ENCODE peak calls at places on chromosomes 12 and 14, in eight cellular contexts. X, N, A, D, P, U, E and W are unnamed samples. For H3K4me1, the result is how much of the 10 kb centered on the place peaks cover.

GRCh38 chr14:22180045-22180444 is 409.0 kb downstream of the DAD1 start:
- DNase-seq in X (no peak), N (no peak), A (no peak), D (no peak), P (no peak), U (no peak), E (peak), W (no peak)

GRCh38 chr12:15192721-15193120 is 28.5 kb downstream of the RERG start:
- DNase-seq in X (no peak), N (no peak), A (no peak), D (no peak), P (no peak), U (no peak), E (no peak), W (no peak)

GRCh38 chr12:124681779-124682391 is 114.5 kb upstream of the NCOR2 start:
- DNase-seq in X (no peak), N (peak), A (no peak), D (peak), P (peak), U (peak), E (no peak), W (no peak)

GRCh38 chr12:21336656-21337055 is 1.9 kb upstream of the SLCO1A2 start:
- DNase-seq in X (no peak), N (no peak), A (no peak), D (no peak), P (no peak), U (no peak), E (no peak), W (no peak)

GRCh38 chr12:65208125-65208524 is 38.7 kb downstream of the LEMD3 start:
- DNase-seq in X (peak), N (no peak), A (no peak), D (no peak), P (no peak), U (no peak), E (no peak), W (no peak)

GRCh38 chr14:81400202-81400678 is at the start of gene STON2:
- DNase-seq in X (peak), N (peak), A (no peak), D (no peak), P (no peak), U (peak), E (no peak), W (no peak)

GRCh38 chr12:16350682-16351081 is 3.2 kb downstream of the MGST1 start:
- DNase-seq in X (no peak), N (peak), A (no peak), D (peak), P (no peak), U (peak), E (no peak), W (no peak)

GRCh38 chr12:113435367-113435766 is 13.2 kb downstream of the SDSL start:
- DNase-seq in X (no peak), N (no peak), A (no peak), D (no peak), P (no peak), U (no peak), E (no peak), W (no peak)

GRCh38 chr12:5784626-5785130 is 160.4 kb downstream of the ANO2 start:
- DNase-seq in X (no peak), N (no peak), A (peak), D (no peak), P (no peak), U (no peak), E (no peak), W (no peak)

GRCh38 chr12:124036117-124037109 is 63.4 kb downstream of the ZNF664 start:
- DNase-seq in X (peak), N (peak), A (no peak), D (peak), P (no peak), U (no peak), E (peak), W (no peak)

GRCh38 chr12:10505620-10506019 is at the start of gene EIF2S3B:
- DNase-seq in X (no peak), N (no peak), A (no peak), D (no peak), P (no peak), U (no peak), E (no peak), W (no peak)

GRCh38 chr12:47394070-47394469 is 311.8 kb downstream of the RPAP3 start:
- DNase-seq in X (no peak), N (peak), A (no peak), D (no peak), P (no peak), U (no peak), E (peak), W (no peak)

GRCh38 chr14:80325688-80326087 is 114.4 kb upstream of the DIO2 start:
- DNase-seq in X (no peak), N (no peak), A (no peak), D (no peak), P (no peak), U (no peak), E (no peak), W (no peak)

GRCh38 chr12:41055875-41056577 is 132.1 kb upstream of the PDZRN4 start:
- DNase-seq in X (no peak), N (no peak), A (no peak), D (no peak), P (no peak), U (no peak), E (no peak), W (no peak)

GRCh38 chr14:65208548-65208947 is 106.2 kb upstream of the MAX start:
- DNase-seq in X (no peak), N (no peak), A (no peak), D (no peak), P (no peak), U (no peak), E (no peak), W (no peak)

GRCh38 chr12:15774819-15775218 is 14.4 kb downstream of the EPS8 start:
- DNase-seq in X (no peak), N (no peak), A (no peak), D (no peak), P (no peak), U (no peak), E (no peak), W (no peak)

GRCh38 chr12:6957151-6957701 is 6.1 kb downstream of the PTPN6 start:
- DNase-seq in X (no peak), N (no peak), A (no peak), D (no peak), P (no peak), U (no peak), E (no peak), W (peak)

GRCh38 chr12:7079826-7080125 is 12.5 kb downstream of the C1R start:
- DNase-seq in X (no peak), N (peak), A (no peak), D (no peak), P (no peak), U (peak), E (no peak), W (no peak)

GRCh38 chr12:1220127-1221092 is 229.4 kb downstream of the ERC1 start:
- DNase-seq in X (no peak), N (no peak), A (no peak), D (no peak), P (no peak), U (no peak), E (no peak), W (peak)

GRCh38 chr12:117649796-117650195 is 288.4 kb upstream of the NOS1 start:
- DNase-seq in X (no peak), N (no peak), A (no peak), D (no peak), P (no peak), U (no peak), E (no peak), W (no peak)

GRCh38 chr12:107115119-107115518 is 21.8 kb upstream of the CRY1 start:
- DNase-seq in X (no peak), N (no peak), A (no peak), D (no peak), P (no peak), U (no peak), E (no peak), W (no peak)

GRCh38 chr14:77063581-77064289 is 34.3 kb upstream of the CIPC start:
- DNase-seq in X (no peak), N (peak), A (no peak), D (no peak), P (no peak), U (no peak), E (no peak), W (no peak)

GRCh38 chr12:26158078-26158764 is 33.4 kb upstream of the BHLHE41 start:
- DNase-seq in X (no peak), N (no peak), A (no peak), D (no peak), P (no peak), U (peak), E (peak), W (no peak)

GRCh38 chr14:34781242-34781641 is 66.8 kb upstream of the CFL2 start:
- DNase-seq in X (no peak), N (peak), A (no peak), D (peak), P (no peak), U (peak), E (no peak), W (no peak)

GRCh38 chr14:74514471-74514932 is 20.9 kb downstream of the ISCA2 start:
- DNase-seq in X (no peak), N (peak), A (no peak), D (no peak), P (no peak), U (peak), E (peak), W (peak)

GRCh38 chr14:25349269-25349668 is 299.3 kb upstream of the STXBP6 start:
- DNase-seq in X (no peak), N (no peak), A (no peak), D (no peak), P (no peak), U (no peak), E (no peak), W (no peak)

GRCh38 chr14:59332727-59333126 is 132.5 kb downstream of the GPR135 start:
- DNase-seq in X (no peak), N (peak), A (no peak), D (no peak), P (no peak), U (peak), E (no peak), W (no peak)

GRCh38 chr12:30794591-30795409 is 40.0 kb upstream of the CAPRIN2 start:
- DNase-seq in X (peak), N (peak), A (no peak), D (no peak), P (no peak), U (peak), E (peak), W (no peak)

GRCh38 chr14:92978229-92979021 is 55.5 kb downstream of the CHGA start:
- DNase-seq in X (no peak), N (no peak), A (no peak), D (no peak), P (no peak), U (no peak), E (no peak), W (no peak)

GRCh38 chr12:81222841-81223595 is 145.1 kb downstream of the ACSS3 start:
- DNase-seq in X (no peak), N (no peak), A (no peak), D (no peak), P (no peak), U (no peak), E (no peak), W (no peak)

GRCh38 chr14:71521238-71521637 is 411.0 kb upstream of the RGS6 start:
- DNase-seq in X (no peak), N (no peak), A (no peak), D (no peak), P (no peak), U (no peak), E (no peak), W (no peak)

GRCh38 chr14:88289996-88290395 is 33.1 kb downstream of the KCNK10 start:
- DNase-seq in X (no peak), N (no peak), A (no peak), D (no peak), P (no peak), U (no peak), E (no peak), W (no peak)

GRCh38 chr14:51053157-51053556 is 41.7 kb downstream of the TRIM9 start:
- DNase-seq in X (no peak), N (no peak), A (no peak), D (no peak), P (no peak), U (no peak), E (no peak), W (no peak)

GRCh38 chr12:122799635-122800243 is 25.4 kb downstream of the CCDC62 start:
- DNase-seq in X (no peak), N (no peak), A (no peak), D (no peak), P (no peak), U (no peak), E (no peak), W (no peak)

GRCh38 chr12:113088971-113089756 is 32.6 kb downstream of the DTX1 start:
- DNase-seq in X (no peak), N (no peak), A (no peak), D (no peak), P (no peak), U (no peak), E (no peak), W (no peak)

GRCh38 chr12:110778801-110779577 is 36.3 kb upstream of the PPP1CC start:
- DNase-seq in X (no peak), N (no peak), A (no peak), D (no peak), P (no peak), U (no peak), E (no peak), W (no peak)

GRCh38 chr14:22282429-22282828 is 306.6 kb downstream of the DAD1 start:
- DNase-seq in X (no peak), N (no peak), A (no peak), D (no peak), P (no peak), U (no peak), E (no peak), W (no peak)

GRCh38 chr14:69637503-69638030 is 26.2 kb downstream of the SUSD6 start:
- DNase-seq in X (peak), N (no peak), A (peak), D (no peak), P (peak), U (no peak), E (no peak), W (peak)

GRCh38 chr12:108063192-108063591 is 65.9 kb upstream of the WSCD2 start:
- DNase-seq in X (peak), N (peak), A (no peak), D (no peak), P (no peak), U (no peak), E (peak), W (no peak)

DNA sequence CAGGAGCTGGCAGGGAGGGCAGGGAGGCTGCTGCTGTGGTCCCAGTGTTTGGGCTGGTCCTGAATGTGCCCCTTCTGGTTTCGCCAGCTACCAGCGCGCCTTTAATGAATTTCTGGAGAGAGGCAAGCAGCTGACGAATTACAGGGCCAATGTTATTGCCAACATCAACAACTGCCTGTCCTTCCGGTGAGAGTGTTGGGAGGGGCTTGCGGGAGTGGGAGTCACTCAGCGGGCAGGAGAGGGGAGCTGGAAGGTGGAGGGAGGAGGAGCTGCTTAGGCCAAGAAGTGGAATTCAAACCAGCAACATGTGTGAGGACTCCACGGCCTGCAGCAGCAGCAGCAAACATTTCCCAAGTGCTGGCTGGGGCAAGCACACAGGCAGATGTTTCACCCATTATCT is 7.7 kb downstream of the TNFAIP2 start:
- DNase-seq in X (no peak), N (peak), A (no peak), D (peak), P (no peak), U (peak), E (no peak), W (no peak)
- H3K4me3 ChIP-seq in X (no peak), N (no peak), A (no peak), D (no peak), P (no peak), U (no peak), E (no peak), W (no peak)

GRCh38 chr12:106067606-106068205 is 71.0 kb downstream of the NUAK1 start:
- DNase-seq in X (no peak), N (no peak), A (no peak), D (no peak), P (no peak), U (no peak), E (no peak), W (no peak)
- H3K4me1 ChIP-seq in X (under half), N (under half), A (under half), D (under half), P (half or more), U (under half), E (under half), W (under half)

GRCh38 chr14:60512952-60513554 is 4.1 kb downstream of the SIX6 start:
- DNase-seq in X (no peak), N (no peak), A (no peak), D (no peak), P (no peak), U (no peak), E (peak), W (no peak)

GRCh38 chr14:60515696-60516284 is 6.8 kb downstream of the SIX6 start:
- DNase-seq in X (no peak), N (no peak), A (no peak), D (no peak), P (no peak), U (no peak), E (peak), W (no peak)

GRCh38 chr14:60514378-60515243 is 5.7 kb downstream of the SIX6 start:
- DNase-seq in X (peak), N (peak), A (no peak), D (no peak), P (no peak), U (no peak), E (peak), W (no peak)

GRCh38 chr14:60510976-60511599 is 2.1 kb downstream of the SIX6 start:
- DNase-seq in X (no peak), N (no peak), A (no peak), D (no peak), P (no peak), U (no peak), E (peak), W (no peak)

DNA sequence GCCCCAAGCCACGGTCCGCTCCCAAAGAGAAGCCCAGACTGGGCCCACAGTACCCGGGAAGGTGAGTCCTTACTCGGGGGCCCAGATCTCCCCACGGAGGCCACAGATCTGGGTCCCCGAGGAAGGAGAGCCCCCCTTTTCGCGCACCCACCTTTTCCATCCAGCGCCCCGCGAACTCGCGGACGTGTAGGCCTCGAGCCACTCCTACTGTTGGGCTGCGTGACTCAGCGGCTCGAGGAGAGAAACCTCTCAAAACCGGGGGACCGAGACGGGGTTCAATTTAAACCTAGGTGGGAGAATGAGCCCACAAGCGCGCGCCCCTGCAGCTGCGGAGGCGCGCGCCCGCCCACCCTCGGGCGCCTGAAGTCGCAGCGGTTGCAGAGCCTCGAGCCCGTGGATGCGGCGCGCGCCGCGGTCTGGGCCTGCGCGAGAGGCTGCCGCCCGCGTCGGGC is 6.3 kb downstream of the SIX6 start:
- DNase-seq in X (no peak), N (no peak), A (no peak), D (no peak), P (no peak), U (no peak), E (peak), W (no peak)
- TF ChIP-seq CTCF in X (no peak), N (peak), A (peak), D (no peak), P (no peak), U (no peak), E (no peak), W (no peak)

DNA sequence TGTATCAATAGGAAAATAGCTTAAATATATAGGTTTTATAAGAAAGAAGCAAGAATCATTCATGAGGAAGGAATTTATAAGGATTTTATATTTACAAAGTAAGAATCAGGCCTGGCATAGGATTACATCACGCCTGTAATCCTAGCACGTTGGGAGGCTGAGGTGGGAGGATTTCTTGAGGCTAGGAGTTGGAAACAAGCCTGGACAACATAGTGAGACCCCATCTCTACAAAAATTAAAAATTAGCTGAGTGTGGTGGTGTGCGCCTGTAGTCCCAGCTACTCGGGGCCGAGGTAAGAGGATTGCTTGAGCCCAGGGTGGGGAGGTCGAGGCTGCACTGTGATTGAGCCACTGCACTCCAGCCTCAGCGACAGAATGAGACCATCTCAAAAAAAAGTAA is 10.4 kb downstream of the WDR20 start:
- DNase-seq in X (no peak), N (no peak), A (no peak), D (no peak), P (no peak), U (no peak), E (no peak), W (no peak)
- H3K4me3 ChIP-seq in X (no peak), N (no peak), A (no peak), D (no peak), P (no peak), U (no peak), E (no peak), W (no peak)

GRCh38 chr12:4280351-4281163 is 7.0 kb downstream of the CCND2 start:
- DNase-seq in X (peak), N (peak), A (no peak), D (peak), P (peak), U (no peak), E (no peak), W (peak)
- H3K4me1 ChIP-seq in X (under half), N (under half), A (under half), D (under half), P (half or more), U (under half), E (under half), W (half or more)

DNA sequence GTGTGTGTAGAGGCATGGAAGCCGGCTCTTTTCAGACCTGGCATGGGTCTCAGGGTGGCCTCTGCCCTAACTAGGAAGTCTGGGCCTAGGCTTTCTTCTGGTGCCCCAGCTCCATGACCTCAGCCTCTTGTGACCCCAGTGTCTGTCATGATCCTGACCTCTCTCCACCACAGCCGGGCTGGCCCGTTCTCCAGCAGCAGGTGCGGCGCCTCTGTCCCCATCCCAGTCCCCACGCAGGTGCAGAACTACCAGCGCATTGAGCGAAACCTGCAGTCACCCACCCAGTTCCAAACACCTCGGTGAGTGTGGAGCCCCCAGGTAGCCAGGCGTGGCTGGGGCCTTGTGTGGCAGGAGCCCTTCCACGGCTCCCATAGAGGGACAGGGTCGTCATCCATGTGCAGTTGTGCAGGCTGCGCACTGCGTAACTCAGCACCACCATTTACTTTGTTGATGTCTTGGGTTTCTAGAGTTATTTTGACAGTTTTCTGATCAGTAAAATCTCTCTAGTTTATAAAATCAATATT is 14.8 kb upstream of the PUS1 start:
- DNase-seq in X (no peak), N (no peak), A (no peak), D (no peak), P (no peak), U (no peak), E (no peak), W (no peak)
- TF ChIP-seq CTCF in X (no peak), N (no peak), A (no peak), D (no peak), P (no peak), U (no peak), E (no peak), W (no peak)